ENCODE peak calls at places on chromosomes 12 and 14, in four cellular contexts. H is NT2/D1, Z is HepG2, K is HCT116. P is an unnamed sample.

GRCh38 chr12:120353556-120354317 is 15.2 kb downstream of the MSI1 start:
- DNase-seq in Z (no peak), K (no peak), H (no peak), P (no peak)

GRCh38 chr14:27228053-27228452 is 630.2 kb upstream of the NOVA1 start:
- DNase-seq in Z (no peak), H (no peak), K (no peak), P (no peak)

GRCh38 chr12:53172352-53172751 is 8.2 kb upstream of the ZNF740 start:
- DNase-seq in H (no peak), Z (no peak), K (no peak), P (no peak)

GRCh38 chr14:39417014-39417413 is 15.2 kb downstream of the FBXO33 start:
- DNase-seq in Z (peak), K (peak), H (no peak), P (no peak)

GRCh38 chr12:117686210-117686609 is 282.6 kb downstream of the KSR2 start:
- DNase-seq in K (no peak), Z (no peak), H (no peak), P (no peak)

GRCh38 chr12:3170423-3171194 is 93.4 kb downstream of the TSPAN9 start:
- DNase-seq in K (peak), Z (no peak), H (no peak), P (peak)

GRCh38 chr12:113965951-113966797 is at the start of gene RBM19:
- DNase-seq in K (peak), H (peak), Z (peak), P (peak)

GRCh38 chr14:23114669-23115491 is 4.2 kb downstream of the CEBPE start:
- DNase-seq in H (no peak), Z (peak), K (peak), P (peak)

GRCh38 chr12:119624971-119625370 is 31.4 kb downstream of the TMEM233 start:
- DNase-seq in Z (no peak), H (no peak), K (no peak), P (peak)

GRCh38 chr12:88793091-88793490 is 212.8 kb upstream of the KITLG start:
- DNase-seq in Z (no peak), H (no peak), K (no peak), P (no peak)

GRCh38 chr12:117658226-117658625 is 296.8 kb upstream of the NOS1 start:
- DNase-seq in Z (no peak), H (no peak), K (no peak), P (no peak)

GRCh38 chr12:51005671-51006070 is 20.5 kb downstream of the SLC11A2 start:
- DNase-seq in Z (no peak), H (no peak), K (no peak), P (no peak)

GRCh38 chr12:22474970-22475720 is 69.2 kb downstream of the C2CD5 start:
- DNase-seq in Z (no peak), K (no peak), H (no peak), P (no peak)

GRCh38 chr12:121708313-121709063 is 4.1 kb upstream of the TMEM120B start:
- DNase-seq in Z (no peak), H (no peak), K (no peak), P (no peak)

GRCh38 chr12:42450248-42450647 is 124.3 kb downstream of the PPHLN1 start:
- DNase-seq in H (no peak), Z (no peak), K (no peak), P (no peak)

GRCh38 chr12:47789712-47790489 is 16.9 kb downstream of the SLC48A1 start:
- DNase-seq in K (no peak), Z (no peak), H (no peak), P (no peak)

GRCh38 chr12:89250648-89251047 is 101.7 kb downstream of the DUSP6 start:
- DNase-seq in H (no peak), K (no peak), Z (no peak), P (no peak)

GRCh38 chr14:96098309-96098998 is 59.3 kb downstream of the C14orf132 start:
- DNase-seq in H (no peak), K (peak), Z (peak), P (peak)

GRCh38 chr12:92224685-92225331 is 79.2 kb upstream of the BTG1 start:
- DNase-seq in H (peak), K (no peak), Z (no peak), P (peak)

GRCh38 chr14:35789651-35790050 is 19.4 kb downstream of the RALGAPA1 start:
- DNase-seq in Z (no peak), K (no peak), H (no peak), P (no peak)

GRCh38 chr12:70247653-70248199 is 4.5 kb downstream of the CNOT2 start:
- DNase-seq in H (no peak), Z (no peak), K (no peak), P (no peak)

GRCh38 chr14:104121142-104121541 is 17.2 kb upstream of the KIF26A start:
- DNase-seq in H (no peak), Z (no peak), K (no peak), P (no peak)

GRCh38 chr12:112380663-112381420 is 1.4 kb downstream of the HECTD4 start:
- DNase-seq in Z (no peak), H (no peak), K (no peak), P (peak)

GRCh38 chr12:113658030-113658655 is 186.5 kb upstream of the LHX5 start:
- DNase-seq in K (no peak), H (no peak), Z (no peak), P (no peak)

GRCh38 chr12:117012189-117012805 is 86.9 kb downstream of the TESC start:
- DNase-seq in H (no peak), Z (no peak), K (no peak), P (no peak)

GRCh38 chr12:4506870-4507269 is 31.8 kb upstream of the RAD51AP1 start:
- DNase-seq in Z (no peak), H (no peak), K (no peak), P (no peak)

GRCh38 chr14:24692382-24693352 is 58.7 kb upstream of the GZMB start:
- DNase-seq in Z (no peak), H (no peak), K (no peak), P (no peak)

GRCh38 chr12:77686760-77687159 is 143.9 kb upstream of the NAV3 start:
- DNase-seq in K (no peak), Z (no peak), H (no peak), P (no peak)

GRCh38 chr12:11722578-11723138 is 73.2 kb downstream of the ETV6 start:
- DNase-seq in H (no peak), K (no peak), Z (no peak), P (no peak)

GRCh38 chr12:56565510-56566101 is 44.0 kb downstream of the RBMS2 start:
- DNase-seq in K (no peak), Z (peak), H (peak), P (no peak)

GRCh38 chr14:92173668-92174067 is 51.9 kb downstream of the CPSF2 start:
- DNase-seq in Z (no peak), K (no peak), H (peak), P (no peak)

DNA sequence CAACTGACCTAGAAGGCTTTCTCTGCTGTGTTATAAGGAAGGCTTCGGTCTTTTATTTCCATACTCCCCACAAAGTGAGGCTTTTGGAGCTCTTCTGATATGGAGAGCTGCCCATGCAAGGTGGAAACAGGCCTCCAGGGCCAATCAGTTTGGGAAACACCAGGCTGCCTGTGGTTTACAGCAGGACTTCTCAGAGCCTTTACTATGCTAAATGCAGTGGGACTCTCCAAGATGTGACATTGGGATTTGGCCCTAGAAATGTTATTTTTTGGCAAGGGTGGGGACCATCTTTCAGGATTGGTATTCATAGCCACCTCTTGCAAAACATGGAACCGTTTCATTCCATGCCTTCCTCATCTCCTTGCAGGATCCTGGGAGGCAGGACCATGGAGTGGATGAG is 3.7 kb downstream of the ACACB start:
- DNase-seq in K (no peak), H (no peak), Z (no peak), P (no peak)
- TF ChIP-seq YY1 in K (no peak), H (no peak), Z (no peak), P (no peak)

GRCh38 chr14:85380891-85381290 is 149.1 kb upstream of the FLRT2 start:
- DNase-seq in K (no peak), Z (no peak), H (no peak), P (no peak)
- TF ChIP-seq YY1 in K (no peak), Z (no peak), H (no peak), P (no peak)

GRCh38 chr14:105375635-105376057 is 22.7 kb upstream of the TEX22 start:
- DNase-seq in H (no peak), K (no peak), Z (no peak), P (no peak)

GRCh38 chr14:105378873-105379685 is 19.3 kb upstream of the TEX22 start:
- DNase-seq in Z (no peak), K (no peak), H (no peak), P (no peak)

GRCh38 chr14:105378199-105378598 is 20.1 kb upstream of the TEX22 start:
- DNase-seq in K (no peak), Z (no peak), H (no peak), P (no peak)

GRCh38 chr14:105377555-105378182 is 20.7 kb upstream of the TEX22 start:
- DNase-seq in Z (no peak), H (no peak), K (no peak), P (no peak)

GRCh38 chr14:105376521-105377440 is 21.6 kb upstream of the TEX22 start:
- DNase-seq in K (no peak), H (no peak), Z (no peak), P (no peak)
- TF ChIP-seq YY1 in K (no peak), H (no peak), Z (no peak), P (no peak)

GRCh38 chr14:68491793-68492192 is 301.1 kb downstream of the ZFP36L1 start:
- DNase-seq in H (no peak), K (no peak), Z (no peak), P (no peak)

GRCh38 chr14:68497016-68497415 is 295.9 kb downstream of the ZFP36L1 start:
- DNase-seq in H (no peak), Z (no peak), K (no peak), P (no peak)

GRCh38 chr14:68495638-68496114 is 297.2 kb downstream of the ZFP36L1 start:
- DNase-seq in Z (no peak), H (no peak), K (no peak), P (no peak)

GRCh38 chr14:68492889-68493288 is 300.0 kb downstream of the ZFP36L1 start:
- DNase-seq in K (no peak), Z (no peak), H (no peak), P (no peak)

DNA sequence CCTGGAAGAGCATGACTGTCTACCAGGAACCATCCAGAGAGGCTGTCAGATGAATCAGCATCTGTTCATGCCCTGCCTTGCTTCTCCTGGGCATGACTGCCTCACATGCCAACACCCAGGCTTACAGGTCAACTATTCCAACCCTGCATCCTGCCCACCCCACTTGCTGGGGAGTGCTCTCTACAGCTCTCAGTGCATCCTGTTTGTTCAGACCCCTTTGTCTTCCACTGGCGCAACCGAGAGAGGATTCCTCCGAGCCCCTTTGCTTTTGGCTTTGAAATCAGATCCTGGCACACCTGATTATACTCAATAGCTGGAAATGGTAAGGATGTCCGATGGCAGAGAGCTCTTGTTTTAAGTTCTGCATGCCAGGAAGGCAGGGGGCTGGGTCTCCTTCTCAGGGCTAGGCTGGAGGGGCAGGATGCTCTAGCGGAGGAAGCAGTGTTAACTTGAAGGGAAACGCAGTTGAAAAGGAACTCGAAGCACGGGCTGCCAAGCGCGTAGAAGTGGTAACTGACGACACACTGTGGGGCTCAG is 297.7 kb downstream of the ZFP36L1 start:
- DNase-seq in H (no peak), K (no peak), Z (no peak), P (no peak)
- TF ChIP-seq YY1 in H (no peak), K (no peak), Z (no peak), P (no peak)

GRCh38 chr14:20696776-20697175 is 8.2 kb downstream of the ANG start:
- DNase-seq in H (no peak), K (no peak), Z (no peak), P (no peak)

GRCh38 chr14:20692111-20692751 is 3.7 kb downstream of the ANG start:
- DNase-seq in Z (no peak), K (no peak), H (no peak), P (no peak)

GRCh38 chr14:20698018-20698329 is 9.4 kb downstream of the ANG start:
- DNase-seq in Z (no peak), K (no peak), H (no peak), P (no peak)

GRCh38 chr14:20698934-20699333 is 10.4 kb downstream of the ANG start:
- DNase-seq in H (no peak), K (no peak), Z (no peak), P (no peak)

DNA sequence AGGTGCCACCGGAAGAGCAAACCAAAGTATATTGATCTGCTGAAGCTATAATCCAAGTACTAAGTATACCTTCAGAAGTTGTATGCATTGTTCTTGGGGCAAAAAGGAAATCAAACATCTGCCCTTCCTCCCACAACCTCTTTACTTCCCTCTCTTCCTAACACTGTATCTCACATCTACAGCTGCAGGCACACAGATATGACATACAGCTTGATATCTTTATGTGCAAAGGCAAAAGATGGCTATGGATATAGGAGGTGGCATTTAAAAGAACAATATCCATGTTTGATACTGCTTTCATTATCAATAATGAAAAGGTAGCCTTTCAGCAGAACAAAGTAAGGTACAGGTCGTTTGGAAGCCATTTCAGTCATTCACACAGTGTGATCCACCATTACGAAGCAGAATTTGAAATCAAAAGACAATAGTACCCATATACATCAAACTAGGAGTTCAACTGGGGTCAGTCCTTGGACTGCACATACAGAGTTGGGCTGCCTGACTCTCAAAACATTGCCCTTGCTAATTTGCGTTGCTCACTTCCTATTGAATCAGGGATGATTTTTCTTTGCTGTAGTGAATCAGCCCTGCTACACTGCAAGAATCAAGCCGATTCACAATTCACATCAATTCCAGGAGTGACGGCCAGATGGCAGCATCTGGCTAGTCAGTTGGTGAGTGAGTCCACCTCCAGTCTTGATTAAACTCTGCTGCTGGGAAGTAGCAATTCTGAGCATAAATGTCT is 8.9 kb downstream of the ANG start:
- DNase-seq in H (no peak), K (peak), Z (peak), P (peak)
- TF ChIP-seq YY1 in H (no peak), K (no peak), Z (no peak), P (no peak)

P was measured in SK-N-SH.